ENCODE peak calls at places on chromosomes 4 and X, in nine cellular contexts. Q, J, G, X, C, S, F, E and H are unnamed samples.

GRCh38 chr4:174222266-174222872 is 61.1 kb downstream of the FBXO8 start:
- DNase-seq in F (peak), J (no peak), E (peak), G (no peak), Q (no peak), X (no peak), S (peak), C (peak), H (no peak)

GRCh38 chr4:175770555-175770954 is 41.5 kb downstream of the GPM6A start:
- DNase-seq in E (no peak), C (peak), X (no peak), G (no peak), J (no peak), F (no peak), Q (no peak), S (no peak), H (no peak)

GRCh38 chrX:107629533-107629909 is 1.2 kb downstream of the PRPS1 start:
- DNase-seq in X (no peak), G (no peak), C (peak), Q (no peak), E (peak), J (no peak), S (no peak), F (peak), H (no peak)

GRCh38 chr4:111773858-111774257 is 371.4 kb upstream of the FAM241A start:
- DNase-seq in X (no peak), C (peak), S (no peak), J (peak), Q (no peak), E (peak), F (no peak), G (peak), H (no peak)

GRCh38 chr4:109703664-109704351 is 563 bp upstream of the CASP6 start:
- DNase-seq in C (peak), E (peak), S (no peak), X (no peak), F (no peak), Q (no peak), J (no peak), G (no peak), H (no peak)

GRCh38 chr4:48756689-48757220 is 23.3 kb downstream of the FRYL start:
- DNase-seq in C (peak), X (no peak), S (no peak), Q (no peak), G (no peak), J (no peak), F (peak), E (no peak), H (no peak)

GRCh38 chrX:16989750-16990149 is 43.3 kb downstream of the REPS2 start:
- DNase-seq in J (no peak), X (no peak), F (no peak), G (no peak), S (no peak), E (no peak), C (no peak), Q (no peak), H (no peak)

GRCh38 chr4:130479020-130479419 is 1383.1 kb downstream of the C4orf33 start:
- DNase-seq in X (no peak), J (no peak), Q (no peak), F (peak), G (no peak), S (no peak), C (peak), E (peak), H (no peak)

GRCh38 chrX:110561036-110561435 is 202.4 kb downstream of the RTL9 start:
- DNase-seq in G (no peak), S (no peak), X (no peak), F (no peak), C (peak), J (no peak), Q (no peak), E (peak), H (no peak)

GRCh38 chr4:54228064-54228527 is 997 bp upstream of the PDGFRA start:
- DNase-seq in S (no peak), E (peak), X (peak), F (peak), G (peak), Q (peak), C (peak), J (peak), H (no peak)

GRCh38 chr4:74653331-74654229 is 140.7 kb downstream of the BTC start:
- DNase-seq in S (no peak), G (no peak), E (no peak), J (no peak), C (no peak), X (no peak), Q (no peak), F (no peak), H (no peak)

GRCh38 chr4:156660470-156660869 is 311.1 kb downstream of the PDGFC start:
- DNase-seq in F (no peak), C (no peak), X (no peak), J (no peak), Q (no peak), E (no peak), G (no peak), S (no peak), H (no peak)

GRCh38 chr4:10492486-10492885 is 35.3 kb upstream of the ZNF518B start:
- DNase-seq in E (no peak), Q (no peak), S (no peak), X (no peak), F (no peak), G (no peak), C (no peak), J (no peak), H (no peak)

GRCh38 chr4:20284990-20285389 is 33.3 kb downstream of the SLIT2 start:
- DNase-seq in J (no peak), G (no peak), E (no peak), S (no peak), X (no peak), F (peak), C (peak), Q (no peak), H (no peak)

GRCh38 chr4:78784255-78784654 is 8.1 kb downstream of the BMP2K start:
- DNase-seq in X (no peak), E (peak), J (no peak), S (no peak), C (peak), F (peak), Q (no peak), G (no peak), H (peak)

GRCh38 chrX:3159995-3160715 is 118.9 kb downstream of the ARSF start:
- DNase-seq in G (no peak), C (no peak), J (no peak), E (no peak), F (no peak), Q (no peak), S (no peak), X (no peak), H (no peak)

GRCh38 chr4:184854673-184855072 is 28.9 kb upstream of the ACSL1 start:
- DNase-seq in F (no peak), G (peak), E (peak), J (no peak), C (no peak), X (no peak), Q (no peak), S (no peak), H (no peak)

GRCh38 chrX:17027931-17028330 is 81.5 kb downstream of the REPS2 start:
- DNase-seq in X (no peak), J (no peak), S (no peak), F (no peak), E (no peak), G (no peak), C (no peak), Q (no peak), H (no peak)

GRCh38 chrX:10415704-10416001 is 204.7 kb downstream of the MID1 start:
- DNase-seq in Q (no peak), F (peak), G (no peak), X (no peak), J (no peak), E (no peak), C (peak), S (no peak), H (peak)

GRCh38 chrX:131626681-131627296 is 82.9 kb downstream of the OR13H1 start:
- DNase-seq in X (no peak), Q (no peak), S (no peak), C (peak), J (no peak), F (no peak), E (peak), G (no peak), H (no peak)

GRCh38 chrX:63761639-63762038 is 23.4 kb downstream of the ARHGEF9 start:
- DNase-seq in F (no peak), C (no peak), X (no peak), J (no peak), S (no peak), E (peak), G (no peak), Q (no peak), H (no peak)

GRCh38 chr4:74583066-74583700 is 138.2 kb downstream of the AREG start:
- DNase-seq in F (peak), Q (no peak), J (no peak), X (no peak), E (peak), C (peak), G (no peak), S (no peak), H (no peak)

GRCh38 chr4:173937871-173938270 is 345.6 kb downstream of the FBXO8 start:
- DNase-seq in J (no peak), X (no peak), F (no peak), S (no peak), Q (no peak), C (peak), E (no peak), G (no peak), H (no peak)

GRCh38 chr4:125520258-125520990 is 205.7 kb downstream of the FAT4 start:
- DNase-seq in S (no peak), G (no peak), X (no peak), C (peak), E (peak), F (peak), J (no peak), Q (no peak), H (no peak)

DNA sequence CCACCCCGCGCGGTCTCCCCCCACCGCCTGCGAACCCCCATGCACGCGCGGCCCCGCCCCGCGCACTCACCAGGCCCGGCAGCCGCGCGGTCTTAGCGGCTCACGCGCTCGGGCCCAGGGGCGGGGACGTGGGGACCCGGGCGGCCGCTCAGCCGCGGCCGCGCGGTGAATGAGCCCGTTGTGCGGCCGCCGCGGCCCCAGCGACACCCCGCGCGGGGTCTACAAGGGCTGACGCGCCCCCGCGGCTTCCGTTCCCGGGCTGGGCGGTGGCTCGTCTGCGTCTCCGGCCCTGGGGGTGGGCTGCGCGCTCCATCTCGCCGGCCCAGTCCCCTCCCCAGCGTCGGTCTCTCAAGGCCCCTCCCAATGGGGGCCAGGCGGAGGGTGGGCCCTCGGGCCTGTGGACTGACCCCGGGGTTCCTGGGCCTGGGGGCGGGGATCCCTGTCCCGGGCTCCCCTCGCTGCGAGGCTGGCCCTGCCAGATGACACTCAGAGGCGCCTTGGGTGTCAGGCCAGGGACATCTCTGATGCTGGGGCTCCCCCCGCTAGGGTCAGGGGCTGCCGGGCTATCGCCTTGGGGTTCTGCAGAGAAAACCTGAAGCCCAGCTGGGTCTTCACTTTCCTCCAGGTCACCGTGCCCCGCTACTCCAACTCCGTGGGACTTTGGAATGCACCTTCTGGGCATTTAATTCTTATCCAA is 4.3 kb upstream of the SLC26A1 start:
- DNase-seq in F (no peak), S (no peak), X (no peak), Q (no peak), E (no peak), J (no peak), G (no peak), C (peak), H (no peak)
- H3K4me3 ChIP-seq in F (peak), S (no peak), X (peak), Q (peak), E (peak), J (no peak), G (peak), C (no peak), H (peak)

DNA sequence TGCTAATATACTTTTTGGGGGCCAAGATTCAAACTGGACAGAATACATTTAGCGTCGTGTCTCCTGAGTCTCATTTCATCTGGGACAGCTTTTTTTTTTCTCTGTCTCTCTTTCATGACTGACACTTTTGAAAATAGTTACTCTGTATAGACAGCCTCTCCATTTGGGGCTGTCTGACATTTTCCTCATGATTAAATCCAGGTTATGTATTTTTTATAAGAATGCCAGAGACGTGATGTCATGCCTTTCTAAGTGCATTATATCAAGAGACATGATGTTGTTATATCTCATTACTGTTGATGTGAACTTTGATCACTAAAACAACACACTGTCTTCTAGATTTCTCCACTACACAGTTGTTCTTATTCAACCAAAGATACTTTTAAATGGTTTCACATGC is 199.0 kb downstream of the BANK1 start:
- DNase-seq in X (no peak), E (no peak), F (no peak), C (peak), Q (no peak), G (no peak), J (no peak), S (no peak), H (no peak)
- H3K4me3 ChIP-seq in X (no peak), E (no peak), F (no peak), C (no peak), Q (no peak), G (no peak), J (no peak), S (no peak), H (no peak)

GRCh38 chr4:1055721-1056590 is 44.5 kb downstream of the FGFRL1 start:
- DNase-seq in G (no peak), C (peak), J (no peak), Q (no peak), F (peak), E (peak), X (peak), S (peak), H (no peak)
- H3K4me3 ChIP-seq in G (peak), C (no peak), J (no peak), Q (no peak), F (no peak), E (no peak), X (peak), S (peak), H (no peak)

DNA sequence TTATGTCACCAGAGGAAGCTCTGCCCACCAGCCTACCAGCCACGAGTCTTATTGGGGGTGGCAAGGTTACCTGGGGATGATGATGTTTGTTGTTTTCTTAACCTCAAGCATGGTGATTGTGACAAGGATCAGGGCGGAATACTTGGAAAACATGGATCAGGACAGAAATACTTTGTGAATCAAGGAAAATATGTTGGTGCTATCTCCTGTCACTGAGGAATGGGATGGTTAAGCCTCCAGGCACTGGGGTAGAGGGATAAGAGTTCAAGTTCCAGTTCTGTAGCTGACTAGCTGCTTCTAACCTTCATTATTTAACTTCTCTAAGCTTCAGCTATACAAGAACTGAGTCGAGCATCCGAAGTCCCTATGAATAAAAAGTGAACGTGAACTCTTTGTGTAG is 101.6 kb upstream of the RBPJ start:
- DNase-seq in E (no peak), S (no peak), X (no peak), F (no peak), Q (no peak), J (no peak), C (no peak), G (no peak), H (no peak)
- H3K4me3 ChIP-seq in E (no peak), S (no peak), X (no peak), F (no peak), Q (no peak), J (no peak), C (no peak), G (no peak), H (no peak)

GRCh38 chr4:182447938-182448280 is 204.7 kb downstream of the TENM3 start:
- DNase-seq in S (no peak), C (peak), X (no peak), G (no peak), F (no peak), Q (no peak), E (no peak), J (peak), H (no peak)

GRCh38 chr4:182449960-182450359 is 206.8 kb downstream of the TENM3 start:
- DNase-seq in C (peak), G (no peak), X (no peak), E (no peak), Q (no peak), F (no peak), J (no peak), S (no peak), H (no peak)

GRCh38 chr4:182453830-182454229 is 210.6 kb downstream of the TENM3 start:
- DNase-seq in S (no peak), C (no peak), Q (no peak), E (no peak), X (no peak), J (no peak), F (no peak), G (no peak), H (no peak)

GRCh38 chr4:182448281-182449151 is 205.3 kb downstream of the TENM3 start:
- DNase-seq in S (peak), J (peak), E (peak), C (peak), X (peak), G (peak), F (peak), Q (peak), H (peak)

DNA sequence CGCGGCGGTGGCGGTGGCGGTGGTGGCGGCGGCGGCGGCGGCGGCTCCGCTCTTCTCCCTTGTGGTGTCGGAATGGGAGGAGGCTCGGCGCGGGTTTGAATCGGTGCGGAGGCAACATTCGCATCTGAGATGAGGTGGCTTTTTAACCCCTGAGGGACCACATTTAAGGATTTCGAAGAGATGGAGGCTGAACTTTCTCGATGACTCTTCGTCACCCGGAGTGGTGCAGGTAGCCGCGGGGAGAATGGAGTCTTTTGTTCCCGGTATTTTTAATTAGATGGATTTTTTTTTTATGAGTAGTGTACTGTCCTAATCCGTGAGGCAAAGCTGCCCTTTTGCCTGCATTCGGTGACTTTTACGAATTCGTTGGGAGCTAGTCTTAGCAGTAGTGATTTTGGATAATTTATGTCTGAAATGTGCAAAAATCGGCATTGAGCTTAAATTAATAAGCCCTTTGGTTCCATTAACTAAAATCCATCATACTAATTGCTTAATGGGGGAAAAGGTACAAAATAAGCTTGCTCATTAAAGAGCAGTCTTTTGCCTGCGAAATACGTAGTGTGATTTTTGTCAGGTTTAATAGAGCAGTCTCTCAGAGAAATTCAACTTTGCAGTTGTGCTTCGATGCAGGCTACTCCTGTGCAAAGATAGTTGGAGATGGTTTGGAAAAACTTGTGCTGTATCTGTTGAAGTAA is 206.1 kb downstream of the TENM3 start:
- DNase-seq in E (no peak), J (no peak), G (no peak), Q (no peak), S (no peak), X (no peak), C (peak), F (peak), H (no peak)
- H3K4me3 ChIP-seq in E (peak), J (peak), G (peak), Q (peak), S (peak), X (peak), C (peak), F (peak), H (peak)

GRCh38 chr4:41471126-41471665 is 66.8 kb upstream of the LIMCH1 start:
- DNase-seq in C (no peak), G (no peak), Q (no peak), S (no peak), F (no peak), X (no peak), J (no peak), E (no peak), H (no peak)
- H3K4me3 ChIP-seq in C (no peak), G (no peak), Q (no peak), S (no peak), F (no peak), X (no peak), J (no peak), E (no peak), H (no peak)

GRCh38 chrX:51855698-51856097 is 37.7 kb upstream of the MAGED1 start:
- DNase-seq in J (no peak), C (no peak), Q (no peak), S (no peak), E (no peak), G (no peak), X (no peak), F (no peak), H (no peak)
- H3K4me3 ChIP-seq in J (no peak), C (no peak), Q (no peak), S (no peak), E (no peak), G (no peak), X (no peak), F (no peak), H (no peak)

DNA sequence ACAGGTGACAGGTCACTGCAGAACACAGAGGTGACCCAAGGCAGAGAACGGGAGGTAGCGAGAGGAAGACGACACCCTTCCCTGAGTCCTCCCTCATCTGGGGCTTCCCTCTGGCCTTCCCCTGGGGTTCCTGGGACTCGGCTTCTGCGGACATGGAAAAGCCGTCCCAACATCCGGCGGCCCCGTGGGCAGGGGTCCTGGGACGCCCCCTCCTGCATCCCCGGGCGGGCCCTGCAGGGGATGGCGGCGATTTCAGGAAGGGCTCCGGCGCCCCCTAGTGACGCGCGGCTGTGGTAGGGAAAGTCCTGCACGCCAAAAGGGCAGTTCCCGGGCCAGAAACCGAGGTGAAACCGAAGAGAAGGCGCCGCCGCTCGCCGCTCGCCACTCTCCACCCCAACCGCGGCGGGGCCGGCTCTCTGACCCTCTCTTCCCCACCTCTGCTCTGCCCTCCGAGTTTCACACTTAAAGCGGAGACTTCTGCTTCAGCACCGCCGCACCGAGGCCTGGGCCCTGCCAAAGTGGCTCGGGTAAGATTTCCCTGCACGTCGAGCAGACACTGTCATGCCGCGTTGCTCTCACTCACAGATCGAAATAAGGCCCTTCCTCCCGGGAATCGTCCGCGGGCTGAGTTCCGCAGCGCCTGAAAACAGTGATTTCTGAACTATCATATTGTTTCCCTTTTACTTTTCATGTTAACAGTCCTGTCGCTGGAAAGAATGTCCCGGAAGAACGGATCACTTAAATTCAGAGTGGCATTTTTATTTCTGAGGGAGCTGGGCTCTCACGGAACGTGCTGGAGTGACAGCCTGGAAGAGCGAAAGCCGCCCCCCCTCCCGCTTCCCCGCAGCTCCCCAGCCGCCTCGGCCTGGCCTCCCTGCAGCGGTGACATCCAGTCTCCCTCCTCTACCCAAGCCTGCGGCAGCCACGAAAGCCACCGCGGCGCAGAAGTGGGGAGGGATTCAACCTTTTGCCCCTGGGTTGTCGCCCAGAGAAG is 110.6 kb downstream of the DCTD start:
- DNase-seq in C (peak), F (peak), J (peak), G (peak), X (peak), S (no peak), E (peak), Q (peak), H (peak)
- H3K4me3 ChIP-seq in C (peak), F (peak), J (peak), G (peak), X (peak), S (peak), E (peak), Q (peak), H (peak)

GRCh38 chr4:153346031-153346430 is 1.5 kb downstream of the MND1 start:
- DNase-seq in S (no peak), F (no peak), X (no peak), C (no peak), G (no peak), J (no peak), Q (no peak), E (no peak), H (no peak)
- H3K4me3 ChIP-seq in S (peak), F (no peak), X (peak), C (peak), G (no peak), J (no peak), Q (no peak), E (no peak), H (no peak)